ENCODE peak calls at places on chromosomes 1 and 21, in nine cellular contexts. A is AG09309, M is BJ, E is AG04449, S is esophagus squamous epithelium, V is hepatocyte, D is fibroblast of the aortic adventitia, B is endothelial cell of umbilical vein, Q is choroid plexus epithelial cell. U is an unnamed sample.

GRCh38 chr1:235136111-235136510 is 7.5 kb upstream of the TOMM20 start:
- DNase-seq in A (no peak), M (no peak), E (no peak), S (no peak), V (no peak), D (no peak), B (no peak), Q (peak; percentile 17), U (no peak)

GRCh38 chr1:167681497-167682102 is 40.2 kb upstream of the MPZL1 start:
- DNase-seq in A (no peak), M (no peak), E (no peak), S (no peak), V (no peak), D (no peak), B (no peak), Q (no peak), U (no peak)

GRCh38 chr1:183841950-183842816 is 37.3 kb downstream of the RGL1 start:
- DNase-seq in A (peak; percentile 95), M (peak; percentile 93), E (peak; percentile 89), S (no peak), V (peak; percentile 74), D (peak; percentile 99), B (peak; percentile 80), Q (peak; percentile 98), U (no peak)

GRCh38 chr1:245039196-245039595 is 115.6 kb upstream of the KIF26B start:
- DNase-seq in A (no peak), M (no peak), E (no peak), S (no peak), V (no peak), D (no peak), B (no peak), Q (no peak), U (no peak)

GRCh38 chr1:199044191-199044590 is 405.4 kb downstream of the PTPRC start:
- DNase-seq in A (no peak), M (no peak), E (no peak), S (no peak), V (no peak), D (no peak), B (no peak), Q (no peak), U (no peak)

GRCh38 chr1:156401681-156402081 is 32.7 kb downstream of the RHBG start:
- DNase-seq in A (no peak), M (no peak), E (no peak), S (no peak), V (no peak), D (no peak), B (no peak), Q (no peak), U (no peak)

GRCh38 chr1:13492711-13493110 is 21.1 kb downstream of the LRRC38 start:
- DNase-seq in A (no peak), M (no peak), E (no peak), S (no peak), V (no peak), D (no peak), B (no peak), Q (no peak), U (no peak)

GRCh38 chr21:18832950-18833349 is 429.4 kb upstream of the TMPRSS15 start:
- DNase-seq in A (no peak), M (no peak), E (no peak), S (no peak), V (peak; percentile 35), D (peak; percentile 24), B (peak; percentile 46), Q (peak; percentile 77), U (no peak)

GRCh38 chr1:152447484-152447883 is 33.4 kb upstream of the CRNN start:
- DNase-seq in A (no peak), M (no peak), E (no peak), S (no peak), V (no peak), D (no peak), B (no peak), Q (no peak), U (no peak)

GRCh38 chr1:22104865-22105437 is 37.9 kb downstream of the WNT4 start:
- DNase-seq in A (no peak), M (no peak), E (no peak), S (no peak), V (no peak), D (no peak), B (no peak), Q (no peak), U (no peak)

GRCh38 chr21:42768324-42769121 is 110.8 kb downstream of the WDR4 start:
- DNase-seq in A (no peak), M (no peak), E (no peak), S (no peak), V (no peak), D (no peak), B (no peak), Q (no peak), U (no peak)

GRCh38 chr1:210937846-210938245 is 196.1 kb downstream of the KCNH1 start:
- DNase-seq in A (no peak), M (no peak), E (no peak), S (no peak), V (no peak), D (no peak), B (no peak), Q (no peak), U (no peak)

GRCh38 chr1:160070243-160071163 is 543 bp upstream of the KCNJ10 start:
- DNase-seq in A (no peak), M (no peak), E (no peak), S (no peak), V (peak; percentile 75), D (peak; percentile 35), B (peak; percentile 74), Q (peak; percentile 58), U (no peak)

GRCh38 chr1:222167896-222168295 is 380.0 kb downstream of the HHIPL2 start:
- DNase-seq in A (no peak), M (no peak), E (no peak), S (no peak), V (no peak), D (peak; percentile 21), B (no peak), Q (no peak), U (no peak)

GRCh38 chr1:245409341-245410195 is 254.8 kb downstream of the KIF26B start:
- DNase-seq in A (peak; percentile 37), M (peak; percentile 29), E (no peak), S (no peak), V (peak; percentile 38), D (no peak), B (no peak), Q (no peak), U (no peak)

GRCh38 chr1:116934586-116935207 is 25.0 kb downstream of the PTGFRN start:
- DNase-seq in A (no peak), M (no peak), E (no peak), S (no peak), V (no peak), D (peak; percentile 25), B (no peak), Q (no peak), U (no peak)
- TF ChIP-seq CTCF in A (peak; percentile 23), M (peak; percentile 27), E (no peak), S (no peak), V (peak; percentile 19), D (peak; percentile 32), B (no peak), Q (peak; percentile 31), U (peak; percentile 39)

GRCh38 chr1:74005533-74005932 is 192.4 kb downstream of the LRRIQ3 start:
- DNase-seq in A (no peak), M (no peak), E (no peak), S (no peak), V (no peak), D (no peak), B (no peak), Q (no peak), U (no peak)

GRCh38 chr1:74012583-74012982 is 185.4 kb downstream of the LRRIQ3 start:
- DNase-seq in A (no peak), M (no peak), E (no peak), S (no peak), V (no peak), D (no peak), B (no peak), Q (no peak), U (no peak)

GRCh38 chr1:74011736-74012135 is 186.2 kb downstream of the LRRIQ3 start:
- DNase-seq in A (no peak), M (no peak), E (no peak), S (no peak), V (no peak), D (no peak), B (no peak), Q (no peak), U (no peak)

DNA sequence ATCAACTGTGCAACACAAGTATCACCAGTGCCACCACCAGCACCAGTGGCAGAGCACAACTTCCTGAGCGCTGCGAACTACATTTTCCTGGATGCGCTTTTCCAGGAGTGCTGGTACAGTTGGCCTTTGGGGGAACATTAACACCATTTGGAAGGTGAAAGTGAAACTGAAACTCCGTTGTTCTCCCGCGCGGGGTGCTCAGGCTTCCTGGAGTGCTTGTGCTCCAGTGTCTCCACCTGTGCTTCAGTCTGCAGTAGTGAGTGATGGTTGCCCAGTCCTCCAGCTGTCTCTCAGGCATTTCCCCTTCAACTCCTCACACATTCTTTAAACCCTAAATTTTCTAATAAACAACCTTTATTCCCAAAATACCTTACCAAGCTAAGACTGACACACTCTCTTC is 187.8 kb downstream of the LRRIQ3 start:
- DNase-seq in A (no peak), M (no peak), E (no peak), S (no peak), V (no peak), D (no peak), B (no peak), Q (no peak), U (no peak)
- H3K4me3 ChIP-seq in A (peak overlapping the region; percentile 16), M (no peak overlapping the region), E (no peak overlapping the region), S (no peak overlapping the region), V (no peak overlapping the region), D (no peak overlapping the region), B (no peak overlapping the region), Q (no peak overlapping the region), U (no peak overlapping the region)

GRCh38 chr1:91589438-91589837 is 88.8 kb downstream of the CDC7 start:
- DNase-seq in A (no peak), M (no peak), E (no peak), S (no peak), V (no peak), D (no peak), B (no peak), Q (no peak), U (no peak)
- TF ChIP-seq CTCF in A (no peak), M (no peak), E (no peak), S (no peak), V (no peak), D (peak; percentile 30), B (no peak), Q (no peak), U (no peak)

GRCh38 chr1:3745590-3746381 is 6.5 kb upstream of the CCDC27 start:
- DNase-seq in A (no peak), M (no peak), E (no peak), S (no peak), V (no peak), D (no peak), B (no peak), Q (no peak), U (no peak)
- H3K4me3 ChIP-seq in A (no peak overlapping the region), M (no peak overlapping the region), E (no peak overlapping the region), S (peak overlapping the region; percentile 60), V (no peak overlapping the region), D (peak overlapping the region; percentile 71), B (no peak overlapping the region), Q (peak overlapping the region; percentile 66), U (peak overlapping the region; percentile 78)

DNA sequence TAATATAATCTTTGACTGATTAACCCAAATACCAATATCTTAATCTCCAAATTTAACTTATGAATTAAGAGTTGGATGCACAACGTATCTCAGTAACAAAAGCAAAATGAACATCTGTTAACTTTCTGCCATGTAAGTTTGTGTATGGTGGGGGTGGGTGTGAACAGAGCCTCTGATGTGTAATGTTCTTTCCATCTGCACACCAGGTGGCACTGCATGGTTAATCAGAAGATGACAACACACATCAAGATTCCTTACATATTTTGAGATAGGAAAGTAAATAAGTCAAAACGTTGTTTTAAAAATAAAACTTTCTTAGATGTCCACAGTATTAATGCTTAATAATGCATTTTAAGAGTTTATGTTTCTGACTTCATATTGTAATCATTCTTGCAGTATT is 251.9 kb downstream of the DPYD start:
- DNase-seq in A (peak; percentile 13), M (no peak), E (no peak), S (no peak), V (peak; percentile 5), D (peak; percentile 36), B (peak; percentile 66), Q (peak; percentile 89), U (peak; percentile 2)
- TF ChIP-seq CTCF in A (peak; percentile 38), M (peak; percentile 4), E (no peak), S (no peak), V (no peak), D (peak; percentile 15), B (peak; percentile 23), Q (peak; percentile 43), U (peak; percentile 50)